ENCODE peak calls at places on chromosomes 11 and 22, in six cellular contexts. One of them, this sample, is unnamed.

GRCh38 chr11:47886096-47886495 is 37.9 kb upstream of the NUP160 start:
- DNase-seq in H1: no peak
- DNase-seq in H9: no peak
- DNase-seq in mesenchymal stem cell: no peak
- DNase-seq in IMR-90: peak
- DNase-seq in trophoblast cell: peak
- DNase-seq in this sample: no peak

GRCh38 chr11:57458410-57459111 is 1.8 kb upstream of the RTN4RL2 start:
- DNase-seq in H1: no peak
- DNase-seq in H9: peak
- DNase-seq in mesenchymal stem cell: peak
- DNase-seq in IMR-90: peak
- DNase-seq in trophoblast cell: peak
- DNase-seq in this sample: no peak

GRCh38 chr11:47714554-47715081 is 551 bp downstream of the AGBL2 start:
- DNase-seq in H1: no peak
- DNase-seq in H9: no peak
- DNase-seq in mesenchymal stem cell: peak
- DNase-seq in IMR-90: no peak
- DNase-seq in trophoblast cell: peak
- DNase-seq in this sample: peak

GRCh38 chr11:132538642-132539041 is 993.7 kb downstream of the OPCML start:
- DNase-seq in H1: no peak
- DNase-seq in H9: no peak
- DNase-seq in mesenchymal stem cell: no peak
- DNase-seq in IMR-90: no peak
- DNase-seq in trophoblast cell: no peak
- DNase-seq in this sample: no peak

GRCh38 chr11:61791737-61792309 is 576 bp downstream of the TMEM258 start:
- DNase-seq in H1: no peak
- DNase-seq in H9: no peak
- DNase-seq in mesenchymal stem cell: peak
- DNase-seq in IMR-90: peak
- DNase-seq in trophoblast cell: peak
- DNase-seq in this sample: peak

GRCh38 chr11:134119094-134119493 is 50.2 kb downstream of the JAM3 start:
- DNase-seq in H1: no peak
- DNase-seq in H9: no peak
- DNase-seq in mesenchymal stem cell: peak
- DNase-seq in IMR-90: peak
- DNase-seq in trophoblast cell: peak
- DNase-seq in this sample: no peak

GRCh38 chr22:24088796-24089195 is 77.7 kb downstream of the CABIN1 start:
- DNase-seq in H1: no peak
- DNase-seq in H9: no peak
- DNase-seq in mesenchymal stem cell: peak
- DNase-seq in IMR-90: peak
- DNase-seq in trophoblast cell: no peak
- DNase-seq in this sample: no peak

GRCh38 chr11:130024356-130024755 is 21.7 kb upstream of the PRDM10 start:
- DNase-seq in H1: no peak
- DNase-seq in H9: no peak
- DNase-seq in mesenchymal stem cell: no peak
- DNase-seq in IMR-90: no peak
- DNase-seq in trophoblast cell: no peak
- DNase-seq in this sample: no peak

GRCh38 chr11:58391879-58392278 is 14.8 kb downstream of the OR5B3 start:
- DNase-seq in H1: no peak
- DNase-seq in H9: no peak
- DNase-seq in mesenchymal stem cell: peak
- DNase-seq in IMR-90: peak
- DNase-seq in trophoblast cell: peak
- DNase-seq in this sample: no peak

GRCh38 chr11:15909937-15910598 is 446.3 kb downstream of the SOX6 start:
- DNase-seq in H1: no peak
- DNase-seq in H9: no peak
- DNase-seq in mesenchymal stem cell: no peak
- DNase-seq in IMR-90: no peak
- DNase-seq in trophoblast cell: no peak
- DNase-seq in this sample: no peak

GRCh38 chr22:36928181-36928580 is 14.8 kb downstream of the CSF2RB start:
- DNase-seq in H1: no peak
- DNase-seq in H9: no peak
- DNase-seq in mesenchymal stem cell: no peak
- DNase-seq in IMR-90: no peak
- DNase-seq in trophoblast cell: no peak
- DNase-seq in this sample: no peak

GRCh38 chr11:118607401-118608267 is at the start of gene PHLDB1:
- DNase-seq in H1: no peak
- DNase-seq in H9: peak
- DNase-seq in mesenchymal stem cell: peak
- DNase-seq in IMR-90: peak
- DNase-seq in trophoblast cell: peak
- DNase-seq in this sample: no peak

GRCh38 chr11:38446336-38446735 is 1848.3 kb upstream of the RAG2 start:
- DNase-seq in H1: no peak
- DNase-seq in H9: no peak
- DNase-seq in mesenchymal stem cell: no peak
- DNase-seq in IMR-90: no peak
- DNase-seq in trophoblast cell: no peak
- DNase-seq in this sample: no peak

GRCh38 chr11:115941481-115941993 is 437.3 kb upstream of the CADM1 start:
- DNase-seq in H1: no peak
- DNase-seq in H9: no peak
- DNase-seq in mesenchymal stem cell: peak
- DNase-seq in IMR-90: peak
- DNase-seq in trophoblast cell: peak
- DNase-seq in this sample: no peak

GRCh38 chr11:124071622-124071948 is 30.5 kb upstream of the OR10G7 start:
- DNase-seq in H1: no peak
- DNase-seq in H9: no peak
- DNase-seq in mesenchymal stem cell: no peak
- DNase-seq in IMR-90: no peak
- DNase-seq in trophoblast cell: no peak
- DNase-seq in this sample: no peak

GRCh38 chr11:116964269-116964668 is 126.8 kb upstream of the APOA1 start:
- DNase-seq in H1: no peak
- DNase-seq in H9: no peak
- DNase-seq in mesenchymal stem cell: no peak
- DNase-seq in IMR-90: peak
- DNase-seq in trophoblast cell: peak
- DNase-seq in this sample: no peak

GRCh38 chr11:28666632-28667031 is 558.4 kb downstream of the METTL15 start:
- DNase-seq in H1: no peak
- DNase-seq in H9: no peak
- DNase-seq in mesenchymal stem cell: no peak
- DNase-seq in IMR-90: no peak
- DNase-seq in trophoblast cell: no peak
- DNase-seq in this sample: no peak

GRCh38 chr11:79237676-79238075 is 203.2 kb downstream of the TENM4 start:
- DNase-seq in H1: no peak
- DNase-seq in H9: no peak
- DNase-seq in mesenchymal stem cell: peak
- DNase-seq in IMR-90: peak
- DNase-seq in trophoblast cell: peak
- DNase-seq in this sample: no peak

GRCh38 chr11:91922846-91923245 is 301.8 kb upstream of the FAT3 start:
- DNase-seq in H1: no peak
- DNase-seq in H9: no peak
- DNase-seq in mesenchymal stem cell: no peak
- DNase-seq in IMR-90: no peak
- DNase-seq in trophoblast cell: no peak
- DNase-seq in this sample: no peak

GRCh38 chr22:32764330-32765116 is 37.0 kb upstream of the TIMP3 start:
- DNase-seq in H1: no peak
- DNase-seq in H9: no peak
- DNase-seq in mesenchymal stem cell: peak
- DNase-seq in IMR-90: peak
- DNase-seq in trophoblast cell: peak
- DNase-seq in this sample: no peak

GRCh38 chr22:50017701-50018224 is 5.2 kb upstream of the IL17REL start:
- DNase-seq in H1: no peak
- DNase-seq in H9: no peak
- DNase-seq in mesenchymal stem cell: no peak
- DNase-seq in IMR-90: no peak
- DNase-seq in trophoblast cell: no peak
- DNase-seq in this sample: no peak

GRCh38 chr22:37270928-37271650 is 11.2 kb upstream of the CYTH4 start:
- DNase-seq in H1: no peak
- DNase-seq in H9: no peak
- DNase-seq in mesenchymal stem cell: no peak
- DNase-seq in IMR-90: peak
- DNase-seq in trophoblast cell: peak
- DNase-seq in this sample: no peak

GRCh38 chr22:31046591-31047226 is 34.4 kb upstream of the SMTN start:
- DNase-seq in H1: no peak
- DNase-seq in H9: peak
- DNase-seq in mesenchymal stem cell: peak
- DNase-seq in IMR-90: peak
- DNase-seq in trophoblast cell: no peak
- DNase-seq in this sample: no peak

GRCh38 chr11:101620026-101620425 is 36.2 kb upstream of the TRPC6 start:
- DNase-seq in H1: no peak
- DNase-seq in H9: no peak
- DNase-seq in mesenchymal stem cell: no peak
- DNase-seq in IMR-90: no peak
- DNase-seq in trophoblast cell: no peak
- DNase-seq in this sample: no peak

GRCh38 chr11:130581631-130582030 is 133.2 kb downstream of the ADAMTS15 start:
- DNase-seq in H1: no peak
- DNase-seq in H9: no peak
- DNase-seq in mesenchymal stem cell: peak
- DNase-seq in IMR-90: peak
- DNase-seq in trophoblast cell: peak
- DNase-seq in this sample: no peak

GRCh38 chr11:103525069-103525468 is 415.8 kb downstream of the DYNC2H1 start:
- DNase-seq in H1: no peak
- DNase-seq in H9: no peak
- DNase-seq in mesenchymal stem cell: peak
- DNase-seq in IMR-90: peak
- DNase-seq in trophoblast cell: no peak
- DNase-seq in this sample: no peak

GRCh38 chr11:117816846-117817212 is 7.7 kb downstream of the FXYD2 start:
- DNase-seq in H1: no peak
- DNase-seq in H9: no peak
- DNase-seq in mesenchymal stem cell: no peak
- DNase-seq in IMR-90: no peak
- DNase-seq in trophoblast cell: no peak
- DNase-seq in this sample: no peak

GRCh38 chr11:127042445-127042844 is 41.9 kb upstream of the KIRREL3 start:
- DNase-seq in H1: no peak
- DNase-seq in H9: no peak
- DNase-seq in mesenchymal stem cell: no peak
- DNase-seq in IMR-90: peak
- DNase-seq in trophoblast cell: peak
- DNase-seq in this sample: no peak

GRCh38 chr11:75380716-75381420 is 18.4 kb upstream of the RPS3 start:
- DNase-seq in H1: no peak
- DNase-seq in H9: no peak
- DNase-seq in mesenchymal stem cell: peak
- DNase-seq in IMR-90: no peak
- DNase-seq in trophoblast cell: peak
- DNase-seq in this sample: no peak

GRCh38 chr11:9301720-9302119 is 12.7 kb downstream of the TMEM41B start:
- DNase-seq in H1: no peak
- DNase-seq in H9: no peak
- DNase-seq in mesenchymal stem cell: no peak
- DNase-seq in IMR-90: no peak
- DNase-seq in trophoblast cell: no peak
- DNase-seq in this sample: no peak
- H4K91ac ChIP-seq in H1: no peak
- H4K91ac ChIP-seq in H9: no peak
- H4K91ac ChIP-seq in mesenchymal stem cell: no peak
- H4K91ac ChIP-seq in IMR-90: no peak
- H4K91ac ChIP-seq in trophoblast cell: no peak
- H4K91ac ChIP-seq in this sample: no peak

DNA sequence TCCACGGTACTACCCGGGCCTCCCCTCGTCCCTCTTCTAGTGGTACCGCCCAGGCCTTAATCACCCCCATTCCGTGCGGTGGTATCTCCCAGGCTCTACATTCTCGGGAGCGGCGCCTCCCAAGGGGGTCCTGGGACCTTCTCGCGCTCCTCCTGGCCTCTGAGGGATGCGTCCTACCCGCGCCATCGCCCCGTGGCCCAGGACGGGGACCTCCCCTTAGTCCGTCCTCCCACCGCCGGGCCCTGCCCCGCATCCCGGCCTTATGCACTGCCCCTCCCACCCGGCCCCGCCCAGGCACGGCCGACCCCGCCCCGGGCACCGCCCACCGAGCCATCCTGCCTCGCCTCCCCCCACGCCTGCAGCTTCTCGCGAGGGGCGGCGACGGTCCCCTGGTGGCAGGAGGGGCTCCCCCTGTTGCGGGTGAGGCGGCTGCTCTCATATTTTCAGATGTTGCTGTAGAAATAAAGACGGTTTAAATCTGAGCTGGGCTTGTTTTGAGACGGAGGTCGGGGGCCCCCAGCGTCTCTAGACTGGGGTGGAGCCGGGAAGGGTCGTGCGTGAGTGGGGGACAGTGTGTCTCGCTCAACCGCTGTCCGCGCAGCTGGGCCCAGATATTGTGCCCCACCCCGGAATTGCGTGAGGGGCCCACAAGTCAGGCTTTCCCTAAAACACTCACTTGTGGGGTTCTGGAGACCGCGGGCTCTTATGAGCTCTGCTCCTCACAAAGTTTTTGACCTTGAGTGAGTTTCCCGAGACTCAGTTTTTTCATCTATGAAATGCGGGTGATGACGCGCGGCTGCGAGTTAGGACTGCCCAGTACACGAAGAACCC is 845 bp upstream of the RAB1B start:
- DNase-seq in H1: peak
- DNase-seq in H9: peak
- DNase-seq in mesenchymal stem cell: peak
- DNase-seq in IMR-90: peak
- DNase-seq in trophoblast cell: peak
- DNase-seq in this sample: peak
- H3K18ac ChIP-seq in H1: peak
- H3K18ac ChIP-seq in H9: peak
- H3K18ac ChIP-seq in mesenchymal stem cell: peak
- H3K18ac ChIP-seq in IMR-90: peak
- H3K18ac ChIP-seq in trophoblast cell: peak
- H3K18ac ChIP-seq in this sample: peak

DNA sequence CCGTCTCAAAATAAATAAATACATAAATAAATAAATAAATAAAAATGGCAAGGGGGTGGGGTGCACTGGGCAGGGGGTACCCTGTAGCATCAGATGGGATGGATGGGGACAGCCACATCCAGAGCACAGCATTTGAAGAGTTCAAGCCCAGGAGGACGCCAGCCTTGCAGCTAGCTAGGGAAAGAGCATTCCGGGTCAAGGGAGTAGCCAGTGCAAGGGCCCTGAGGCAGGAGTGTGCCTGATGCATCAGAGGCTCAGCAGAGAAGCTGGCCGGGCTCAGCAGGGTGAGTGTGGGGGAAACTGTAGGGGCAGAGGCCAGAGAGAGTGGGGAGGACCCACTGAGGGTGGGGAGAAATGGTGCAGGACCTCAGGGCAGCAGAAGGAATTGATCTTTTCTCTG is 23.7 kb upstream of the CCND1 start:
- DNase-seq in H1: no peak
- DNase-seq in H9: no peak
- DNase-seq in mesenchymal stem cell: no peak
- DNase-seq in IMR-90: no peak
- DNase-seq in trophoblast cell: no peak
- DNase-seq in this sample: no peak
- H3K27ac ChIP-seq in H1: no peak
- H3K27ac ChIP-seq in H9: no peak
- H3K27ac ChIP-seq in mesenchymal stem cell: no peak
- H3K27ac ChIP-seq in IMR-90: no peak
- H3K27ac ChIP-seq in trophoblast cell: no peak
- H3K27ac ChIP-seq in this sample: no peak

GRCh38 chr11:81039916-81040530 is 1599.2 kb upstream of the TENM4 start:
- DNase-seq in H1: no peak
- DNase-seq in H9: no peak
- DNase-seq in mesenchymal stem cell: no peak
- DNase-seq in IMR-90: no peak
- DNase-seq in trophoblast cell: no peak
- DNase-seq in this sample: no peak
- H4K91ac ChIP-seq in H1: no peak
- H4K91ac ChIP-seq in H9: no peak
- H4K91ac ChIP-seq in mesenchymal stem cell: no peak
- H4K91ac ChIP-seq in IMR-90: no peak
- H4K91ac ChIP-seq in trophoblast cell: no peak
- H4K91ac ChIP-seq in this sample: no peak